ENCODE peak calls at places on chromosomes 7 and 10, in five cellular contexts. R is cardiac muscle cell, U is epithelial cell of esophagus, X is H9, H is esophagus muscularis mucosa. Z is an unnamed sample.

GRCh38 chr7:141675431-141676210 is 26.3 kb downstream of the DENND11 start:
- DNase-seq in H (no peak), R (no peak), U (peak; percentile 25), X (no peak), Z (no peak)

GRCh38 chr7:123936388-123936787 is 11.3 kb downstream of the SPAM1 start:
- DNase-seq in R (no peak), X (no peak), U (no peak), H (no peak), Z (no peak)

GRCh38 chr7:88146611-88147010 is 73.2 kb downstream of the SRI start:
- DNase-seq in R (no peak), X (no peak), H (no peak), U (no peak), Z (no peak)

GRCh38 chr7:7772385-7772784 is 54.0 kb upstream of the RPA3 start:
- DNase-seq in R (no peak), X (no peak), U (peak; percentile 95), H (no peak), Z (peak; percentile 20)

GRCh38 chr7:121048195-121048594 is 59.7 kb downstream of the CPED1 start:
- DNase-seq in U (no peak), X (no peak), R (no peak), H (no peak), Z (no peak)

GRCh38 chr10:104122273-104123107 is 519 bp downstream of the SFR1 start:
- DNase-seq in U (peak; percentile 8), H (no peak), X (no peak), R (peak; percentile 18), Z (peak; percentile 19)

GRCh38 chr10:60114765-60115586 is 208.6 kb upstream of the CCDC6 start:
- DNase-seq in H (no peak), U (peak; percentile 68), R (peak; percentile 91), X (peak; percentile 33), Z (peak; percentile 91)

GRCh38 chr10:56537984-56538383 is 176.9 kb upstream of the ZWINT start:
- DNase-seq in R (peak; percentile 5), H (peak; percentile 31), U (peak; percentile 85), X (no peak), Z (peak; percentile 65)

GRCh38 chr7:2843711-2844152 is 376 bp downstream of the GNA12 start:
- DNase-seq in R (peak; percentile 49), U (peak; percentile 30), H (no peak), X (no peak), Z (no peak)

GRCh38 chr10:119526606-119527592 is 15.6 kb downstream of the RGS10 start:
- DNase-seq in X (no peak), H (no peak), U (no peak), R (no peak), Z (no peak)

GRCh38 chr10:29858352-29859267 is 200.8 kb downstream of the JCAD start:
- DNase-seq in U (peak; percentile 82), H (no peak), R (peak; percentile 66), X (peak; percentile 55), Z (peak; percentile 79)
- TF ChIP-seq CTCF in U (peak; percentile 79), H (peak; percentile 81), R (peak; percentile 67), X (peak; percentile 58), Z (peak; percentile 89)

DNA sequence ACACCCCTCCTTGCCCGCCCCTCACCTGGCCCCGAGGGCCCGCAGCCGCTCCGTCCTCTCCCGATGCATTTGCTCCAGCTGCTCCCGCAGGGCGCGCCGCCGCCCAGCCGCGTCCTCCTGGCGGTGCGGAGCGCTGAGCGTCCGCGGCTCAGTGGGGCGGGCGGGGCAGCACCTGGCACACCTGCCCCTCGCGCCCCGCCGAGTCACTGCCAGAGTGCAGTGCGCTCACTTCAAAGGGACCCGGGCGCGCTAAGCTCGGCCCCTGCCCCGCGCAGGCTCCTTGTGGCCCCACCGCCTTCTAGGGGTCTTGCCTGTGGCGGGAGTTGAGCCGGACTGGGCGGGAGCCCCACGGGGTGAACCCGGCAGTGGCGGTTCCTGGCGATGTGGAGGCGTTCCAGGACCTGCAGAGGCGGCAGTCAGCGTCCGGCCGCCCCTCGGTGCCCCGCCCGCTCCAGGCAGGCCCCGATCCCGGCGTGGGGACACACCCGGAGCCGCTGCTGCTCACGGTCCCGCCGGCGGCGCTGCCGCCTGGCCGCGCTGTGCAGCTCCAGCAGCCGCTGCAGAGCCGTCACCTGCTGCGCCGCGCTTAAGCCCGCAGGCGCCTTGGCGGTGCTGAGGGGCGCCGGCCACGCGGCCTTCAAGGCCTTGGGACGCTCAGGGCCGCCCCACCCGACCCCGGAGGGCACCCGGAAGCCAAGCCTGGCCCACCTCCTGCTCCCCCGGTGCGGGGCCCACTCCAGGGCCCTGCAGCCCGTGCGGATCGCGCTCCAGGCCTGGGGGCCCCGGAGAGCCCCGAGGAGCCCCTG is 6.7 kb downstream of the ATP6V1F start:
- DNase-seq in X (peak; percentile 63), R (peak; percentile 37), U (peak; percentile 60), H (no peak), Z (peak; percentile 42)
- TF ChIP-seq CTCF in X (peak; percentile 14), R (no peak), U (no peak), H (peak; percentile 25), Z (no peak)

DNA sequence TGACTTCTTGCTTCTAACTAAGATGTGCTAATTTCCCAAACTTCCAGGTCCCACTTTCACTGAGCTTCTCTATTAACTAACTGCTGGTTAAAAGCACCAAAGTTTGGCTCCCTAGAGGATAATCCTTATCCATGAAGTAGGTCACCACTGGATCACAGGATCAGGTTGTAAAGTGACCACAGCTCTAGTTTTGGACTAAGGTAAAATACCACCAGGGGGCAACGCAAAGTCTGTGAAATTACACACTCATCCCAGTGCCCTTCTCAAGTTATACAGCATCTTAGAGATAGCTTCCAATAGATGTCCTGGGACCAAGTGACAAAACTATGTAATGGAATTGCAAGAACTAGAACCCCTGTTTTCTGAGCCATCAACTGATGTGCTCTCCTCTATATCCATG is 116.4 kb upstream of the ASAH2 start:
- DNase-seq in R (peak; percentile 64), U (peak; percentile 49), H (no peak), X (peak; percentile 33), Z (peak; percentile 64)
- TF ChIP-seq CTCF in R (peak; percentile 60), U (no peak), H (peak; percentile 32), X (peak; percentile 65), Z (peak; percentile 46)

GRCh38 chr10:45000138-45000763 is 472 bp upstream of the ZNF22 start:
- DNase-seq in H (peak; percentile 95), X (no peak), R (peak; percentile 90), U (no peak), Z (peak; percentile 93)
- TF ChIP-seq CTCF in H (no peak), X (no peak), R (no peak), U (no peak), Z (no peak)

GRCh38 chr7:4226166-4226857 is 455.8 kb upstream of the FOXK1 start:
- DNase-seq in X (peak; percentile 74), U (no peak), H (no peak), R (no peak), Z (no peak)
- TF ChIP-seq CTCF in X (peak; percentile 77), U (no peak), H (no peak), R (no peak), Z (no peak)

GRCh38 chr7:142745091-142745635 is 4.1 kb upstream of the PRSS1 start:
- DNase-seq in X (no peak), R (no peak), H (peak; percentile 64), U (peak; percentile 9), Z (no peak)

GRCh38 chr7:142745783-142746182 is 3.5 kb upstream of the PRSS1 start:
- DNase-seq in H (peak; percentile 64), U (no peak), R (no peak), X (no peak), Z (no peak)

GRCh38 chr7:142739927-142740492 is 9.3 kb upstream of the PRSS1 start:
- DNase-seq in X (no peak), U (no peak), H (no peak), R (no peak), Z (no peak)
- TF ChIP-seq CTCF in X (peak; percentile 29), U (no peak), H (no peak), R (no peak), Z (no peak)

DNA sequence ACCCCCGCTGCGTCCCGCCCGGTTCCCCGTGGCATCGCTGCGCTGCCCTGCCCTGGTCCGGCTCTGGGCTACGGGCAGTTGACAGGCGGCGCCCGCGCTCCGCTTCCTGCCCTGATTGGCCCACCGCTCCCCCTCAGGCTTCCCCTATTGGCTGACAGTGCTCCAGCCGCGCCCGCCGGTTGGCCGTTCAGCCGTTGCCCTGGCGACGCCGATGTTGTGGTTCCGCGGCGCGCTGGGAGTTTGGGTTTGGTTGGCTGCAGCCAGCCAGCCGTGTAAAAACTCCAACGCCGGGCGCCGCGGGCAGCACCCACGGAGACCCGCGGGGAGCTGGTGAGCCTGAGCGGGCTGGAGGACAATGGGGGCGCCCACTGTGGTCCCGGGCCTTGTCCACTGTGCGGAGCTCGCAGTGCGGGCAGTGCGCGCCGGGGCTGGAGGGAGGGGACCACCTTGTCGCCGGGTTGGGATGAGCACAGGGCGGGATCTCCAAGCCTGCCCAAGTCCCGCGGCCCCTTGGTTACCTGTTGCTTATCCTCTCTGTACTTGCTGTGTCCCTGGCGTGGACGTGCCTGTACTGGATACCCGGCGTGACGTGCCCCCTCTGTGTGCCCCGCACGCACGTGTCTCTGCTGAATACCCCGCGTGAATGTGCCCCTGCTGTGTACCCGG is at the start of gene C7orf57:
- DNase-seq in U (peak; percentile 92), H (peak; percentile 95), R (peak; percentile 91), X (peak; percentile 93), Z (peak; percentile 83)
- TF ChIP-seq CTCF in U (peak; percentile 25), H (peak; percentile 24), R (no peak), X (no peak), Z (no peak)